ENCODE peak calls at places on chromosomes 2 and 18, in ten cellular contexts. A, N, R, V, Y, O, B, M, D and W are unnamed samples.

GRCh38 chr2:61356261-61356957 is 114.5 kb downstream of the USP34 start:
- DNase-seq in A (no peak), N (peak), R (no peak), V (no peak), Y (no peak), O (no peak), B (no peak), M (no peak), D (no peak), W (peak)

GRCh38 chr18:48797841-48798255 is 152.9 kb downstream of the SMAD7 start:
- DNase-seq in A (peak), N (no peak), R (no peak), V (no peak), Y (no peak), O (no peak), B (no peak), M (no peak), D (no peak), W (no peak)

GRCh38 chr18:61448316-61448715 is 115.1 kb downstream of the CDH20 start:
- DNase-seq in A (no peak), N (no peak), R (peak), V (no peak), Y (no peak), O (no peak), B (no peak), M (no peak), D (no peak), W (no peak)

GRCh38 chr2:38719706-38720105 is 31.5 kb downstream of the SRSF7 start:
- DNase-seq in A (no peak), N (no peak), R (no peak), V (no peak), Y (no peak), O (no peak), B (no peak), M (no peak), D (no peak), W (no peak)

GRCh38 chr2:20584637-20585321 is 66.1 kb downstream of the HS1BP3 start:
- DNase-seq in A (no peak), N (peak), R (peak), V (no peak), Y (no peak), O (peak), B (no peak), M (no peak), D (peak), W (peak)

GRCh38 chr18:40855661-40856060 is 1099.4 kb upstream of the PIK3C3 start:
- DNase-seq in A (no peak), N (no peak), R (no peak), V (no peak), Y (peak), O (no peak), B (no peak), M (no peak), D (no peak), W (no peak)

GRCh38 chr2:152336854-152337510 is 2.0 kb downstream of the FMNL2 start:
- DNase-seq in A (no peak), N (peak), R (no peak), V (no peak), Y (peak), O (peak), B (no peak), M (no peak), D (no peak), W (peak)

GRCh38 chr2:69138793-69139510 is 126.0 kb downstream of the ANTXR1 start:
- DNase-seq in A (no peak), N (peak), R (no peak), V (no peak), Y (no peak), O (no peak), B (no peak), M (no peak), D (no peak), W (peak)

GRCh38 chr2:237702439-237703397 is 75.3 kb downstream of the LRRFIP1 start:
- DNase-seq in A (peak), N (peak), R (no peak), V (no peak), Y (peak), O (no peak), B (no peak), M (peak), D (no peak), W (peak)

GRCh38 chr2:182064024-182064880 is 78.6 kb downstream of the PPP1R1C start:
- DNase-seq in A (no peak), N (no peak), R (no peak), V (no peak), Y (no peak), O (no peak), B (no peak), M (no peak), D (no peak), W (no peak)

GRCh38 chr2:203097735-203098134 is 83.1 kb downstream of the NBEAL1 start:
- DNase-seq in A (no peak), N (peak), R (peak), V (no peak), Y (peak), O (no peak), B (no peak), M (no peak), D (no peak), W (peak)

GRCh38 chr2:37802899-37803379 is 122.1 kb upstream of the RMDN2 start:
- DNase-seq in A (no peak), N (peak), R (peak), V (no peak), Y (peak), O (no peak), B (peak), M (no peak), D (no peak), W (peak)

GRCh38 chr2:238654479-238654878 is 193.4 kb upstream of the TWIST2 start:
- DNase-seq in A (no peak), N (no peak), R (no peak), V (no peak), Y (no peak), O (no peak), B (no peak), M (no peak), D (no peak), W (no peak)

GRCh38 chr2:127526940-127527804 is 883 bp upstream of the IWS1 start:
- DNase-seq in A (no peak), N (no peak), R (peak), V (no peak), Y (peak), O (peak), B (peak), M (no peak), D (no peak), W (no peak)

GRCh38 chr2:8653485-8653884 is 28.4 kb upstream of the ID2 start:
- DNase-seq in A (peak), N (no peak), R (no peak), V (no peak), Y (peak), O (peak), B (no peak), M (no peak), D (peak), W (no peak)

GRCh38 chr2:148052687-148053086 is 31.8 kb downstream of the MBD5 start:
- DNase-seq in A (no peak), N (no peak), R (no peak), V (no peak), Y (no peak), O (no peak), B (no peak), M (no peak), D (no peak), W (no peak)

GRCh38 chr2:79860233-79861058 is 347.6 kb downstream of the CTNNA2 start:
- DNase-seq in A (no peak), N (peak), R (peak), V (no peak), Y (peak), O (peak), B (peak), M (no peak), D (peak), W (peak)

GRCh38 chr2:28233070-28233718 is 159.5 kb upstream of the FOSL2 start:
- DNase-seq in A (no peak), N (peak), R (peak), V (no peak), Y (no peak), O (no peak), B (no peak), M (no peak), D (no peak), W (peak)

GRCh38 chr18:58337688-58338087 is 291.2 kb downstream of the ALPK2 start:
- DNase-seq in A (no peak), N (peak), R (no peak), V (no peak), Y (no peak), O (no peak), B (no peak), M (no peak), D (no peak), W (peak)